ENCODE peak calls at places on chromosomes 2 and 18, in five cellular contexts. One of them, this sample, is unnamed.

GRCh38 chr18:58572181-58572580 is 56.7 kb downstream of the ALPK2 start:
- DNase-seq in MCF 10A: peak
- DNase-seq in activated CD8-positive, alpha-beta T cell treated with anti-CD3 and anti-CD28 coated beads for 36 hours: no peak
- DNase-seq in esophagus squamous epithelium: no peak
- DNase-seq in NCI-H146: no peak
- DNase-seq in this sample: no peak

GRCh38 chr18:11808001-11808855 is 43.0 kb upstream of the CHMP1B start:
- DNase-seq in activated CD8-positive, alpha-beta T cell treated with anti-CD3 and anti-CD28 coated beads for 36 hours: no peak
- DNase-seq in MCF 10A: peak
- DNase-seq in esophagus squamous epithelium: no peak
- DNase-seq in NCI-H146: no peak
- DNase-seq in this sample: no peak

GRCh38 chr2:178163395-178163794 is 30.9 kb upstream of the OSBPL6 start:
- DNase-seq in activated CD8-positive, alpha-beta T cell treated with anti-CD3 and anti-CD28 coated beads for 36 hours: no peak
- DNase-seq in NCI-H146: no peak
- DNase-seq in esophagus squamous epithelium: no peak
- DNase-seq in MCF 10A: peak
- DNase-seq in this sample: no peak

GRCh38 chr2:228447266-228447915 is 265.9 kb upstream of the SPHKAP start:
- DNase-seq in NCI-H146: no peak
- DNase-seq in esophagus squamous epithelium: no peak
- DNase-seq in activated CD8-positive, alpha-beta T cell treated with anti-CD3 and anti-CD28 coated beads for 36 hours: no peak
- DNase-seq in MCF 10A: peak
- DNase-seq in this sample: no peak

GRCh38 chr2:38462121-38462634 is 85.1 kb upstream of the ATL2 start:
- DNase-seq in esophagus squamous epithelium: no peak
- DNase-seq in activated CD8-positive, alpha-beta T cell treated with anti-CD3 and anti-CD28 coated beads for 36 hours: peak
- DNase-seq in MCF 10A: peak
- DNase-seq in NCI-H146: no peak
- DNase-seq in this sample: no peak

GRCh38 chr2:34912084-34912483 is 1313.0 kb upstream of the FAM98A start:
- DNase-seq in activated CD8-positive, alpha-beta T cell treated with anti-CD3 and anti-CD28 coated beads for 36 hours: no peak
- DNase-seq in NCI-H146: no peak
- DNase-seq in MCF 10A: no peak
- DNase-seq in esophagus squamous epithelium: no peak
- DNase-seq in this sample: no peak

GRCh38 chr18:25873833-25874232 is 216.6 kb downstream of the SS18 start:
- DNase-seq in esophagus squamous epithelium: no peak
- DNase-seq in NCI-H146: no peak
- DNase-seq in activated CD8-positive, alpha-beta T cell treated with anti-CD3 and anti-CD28 coated beads for 36 hours: no peak
- DNase-seq in MCF 10A: no peak
- DNase-seq in this sample: no peak

GRCh38 chr18:61992923-61993322 is 100.1 kb upstream of the RNF152 start:
- DNase-seq in activated CD8-positive, alpha-beta T cell treated with anti-CD3 and anti-CD28 coated beads for 36 hours: no peak
- DNase-seq in esophagus squamous epithelium: no peak
- DNase-seq in MCF 10A: peak
- DNase-seq in NCI-H146: no peak
- DNase-seq in this sample: no peak

GRCh38 chr18:74496508-74497307 is 545 bp downstream of the CNDP2 start:
- DNase-seq in NCI-H146: peak
- DNase-seq in activated CD8-positive, alpha-beta T cell treated with anti-CD3 and anti-CD28 coated beads for 36 hours: peak
- DNase-seq in esophagus squamous epithelium: no peak
- DNase-seq in MCF 10A: peak
- DNase-seq in this sample: peak

GRCh38 chr18:76621184-76621583 is 126.1 kb upstream of the ZNF516 start:
- DNase-seq in NCI-H146: peak
- DNase-seq in esophagus squamous epithelium: no peak
- DNase-seq in activated CD8-positive, alpha-beta T cell treated with anti-CD3 and anti-CD28 coated beads for 36 hours: no peak
- DNase-seq in MCF 10A: no peak
- DNase-seq in this sample: no peak

GRCh38 chr2:199468561-199469513 is 11.1 kb upstream of the SATB2 start:
- DNase-seq in NCI-H146: no peak
- DNase-seq in esophagus squamous epithelium: no peak
- DNase-seq in MCF 10A: no peak
- DNase-seq in activated CD8-positive, alpha-beta T cell treated with anti-CD3 and anti-CD28 coated beads for 36 hours: peak
- DNase-seq in this sample: no peak

GRCh38 chr2:209933499-209934458 is 68.7 kb upstream of the RPE start:
- DNase-seq in activated CD8-positive, alpha-beta T cell treated with anti-CD3 and anti-CD28 coated beads for 36 hours: no peak
- DNase-seq in NCI-H146: no peak
- DNase-seq in MCF 10A: peak
- DNase-seq in esophagus squamous epithelium: no peak
- DNase-seq in this sample: no peak

GRCh38 chr2:166230724-166231070 is 102.9 kb upstream of the SCN1A start:
- DNase-seq in NCI-H146: no peak
- DNase-seq in activated CD8-positive, alpha-beta T cell treated with anti-CD3 and anti-CD28 coated beads for 36 hours: no peak
- DNase-seq in esophagus squamous epithelium: no peak
- DNase-seq in MCF 10A: no peak
- DNase-seq in this sample: no peak

GRCh38 chr2:190468814-190469569 is 60.8 kb downstream of the MFSD6 start:
- DNase-seq in NCI-H146: peak
- DNase-seq in MCF 10A: peak
- DNase-seq in esophagus squamous epithelium: no peak
- DNase-seq in activated CD8-positive, alpha-beta T cell treated with anti-CD3 and anti-CD28 coated beads for 36 hours: no peak
- DNase-seq in this sample: no peak

GRCh38 chr2:129758461-129759185 is 220.8 kb upstream of the RAB6C start:
- DNase-seq in activated CD8-positive, alpha-beta T cell treated with anti-CD3 and anti-CD28 coated beads for 36 hours: no peak
- DNase-seq in esophagus squamous epithelium: no peak
- DNase-seq in NCI-H146: no peak
- DNase-seq in MCF 10A: no peak
- DNase-seq in this sample: no peak

GRCh38 chr18:499351-500229 is 911 bp downstream of the COLEC12 start:
- DNase-seq in MCF 10A: no peak
- DNase-seq in NCI-H146: peak
- DNase-seq in esophagus squamous epithelium: no peak
- DNase-seq in activated CD8-positive, alpha-beta T cell treated with anti-CD3 and anti-CD28 coated beads for 36 hours: no peak
- DNase-seq in this sample: no peak

GRCh38 chr2:230899287-230899686 is 25.8 kb downstream of the GPR55 start:
- DNase-seq in NCI-H146: no peak
- DNase-seq in activated CD8-positive, alpha-beta T cell treated with anti-CD3 and anti-CD28 coated beads for 36 hours: no peak
- DNase-seq in MCF 10A: no peak
- DNase-seq in esophagus squamous epithelium: no peak
- DNase-seq in this sample: no peak

GRCh38 chr2:217573565-217573964 is 429.2 kb downstream of the TNS1 start:
- DNase-seq in NCI-H146: no peak
- DNase-seq in activated CD8-positive, alpha-beta T cell treated with anti-CD3 and anti-CD28 coated beads for 36 hours: no peak
- DNase-seq in esophagus squamous epithelium: no peak
- DNase-seq in MCF 10A: peak
- DNase-seq in this sample: no peak

GRCh38 chr2:147449323-147450080 is 395.3 kb upstream of the ACVR2A start:
- DNase-seq in MCF 10A: no peak
- DNase-seq in esophagus squamous epithelium: no peak
- DNase-seq in NCI-H146: peak
- DNase-seq in activated CD8-positive, alpha-beta T cell treated with anti-CD3 and anti-CD28 coated beads for 36 hours: no peak
- DNase-seq in this sample: no peak

GRCh38 chr2:215693269-215693998 is 257.6 kb upstream of the FN1 start:
- DNase-seq in NCI-H146: no peak
- DNase-seq in activated CD8-positive, alpha-beta T cell treated with anti-CD3 and anti-CD28 coated beads for 36 hours: no peak
- DNase-seq in esophagus squamous epithelium: no peak
- DNase-seq in MCF 10A: peak
- DNase-seq in this sample: no peak

GRCh38 chr18:24027156-24027555 is 12.6 kb downstream of the TTC39C start:
- DNase-seq in esophagus squamous epithelium: no peak
- DNase-seq in MCF 10A: peak
- DNase-seq in activated CD8-positive, alpha-beta T cell treated with anti-CD3 and anti-CD28 coated beads for 36 hours: no peak
- DNase-seq in NCI-H146: no peak
- DNase-seq in this sample: no peak

GRCh38 chr2:234422895-234423505 is 73.9 kb downstream of the ARL4C start:
- DNase-seq in NCI-H146: peak
- DNase-seq in activated CD8-positive, alpha-beta T cell treated with anti-CD3 and anti-CD28 coated beads for 36 hours: peak
- DNase-seq in esophagus squamous epithelium: no peak
- DNase-seq in MCF 10A: peak
- DNase-seq in this sample: peak

GRCh38 chr18:6737833-6738232 is 8.3 kb downstream of the ARHGAP28 start:
- DNase-seq in MCF 10A: no peak
- DNase-seq in activated CD8-positive, alpha-beta T cell treated with anti-CD3 and anti-CD28 coated beads for 36 hours: no peak
- DNase-seq in esophagus squamous epithelium: no peak
- DNase-seq in NCI-H146: no peak
- DNase-seq in this sample: no peak

GRCh38 chr2:120108049-120108448 is 95.2 kb downstream of the EPB41L5 start:
- DNase-seq in esophagus squamous epithelium: no peak
- DNase-seq in MCF 10A: peak
- DNase-seq in NCI-H146: no peak
- DNase-seq in activated CD8-positive, alpha-beta T cell treated with anti-CD3 and anti-CD28 coated beads for 36 hours: no peak
- DNase-seq in this sample: no peak

This sample was measured in naive thymus-derived CD8-positive, alpha-beta T cell.